ENCODE peak calls at places on chromosomes 12 and 14, in nine cellular contexts. One of them, this sample, is unnamed.

GRCh38 chr12:101040936-101041335 is 169.1 kb downstream of the SLC5A8 start:
- DNase-seq in lower lobe of right lung: no peak
- DNase-seq in right cardiac atrium: no peak
- DNase-seq in AG04450: no peak
- DNase-seq in brain microvascular endothelial cell: no peak
- DNase-seq in GM23248: peak; percentile 29
- DNase-seq in neuronal stem cell: no peak
- DNase-seq in A549: no peak
- DNase-seq in stomach: no peak
- DNase-seq in this sample: no peak

GRCh38 chr14:61102549-61103466 is 121.8 kb downstream of the SLC38A6 start:
- DNase-seq in lower lobe of right lung: no peak
- DNase-seq in right cardiac atrium: no peak
- DNase-seq in AG04450: no peak
- DNase-seq in brain microvascular endothelial cell: no peak
- DNase-seq in GM23248: peak; percentile 2
- DNase-seq in neuronal stem cell: no peak
- DNase-seq in A549: no peak
- DNase-seq in stomach: peak; percentile 54
- DNase-seq in this sample: no peak

GRCh38 chr12:52054231-52054837 is 3.1 kb downstream of the NR4A1 start:
- DNase-seq in lower lobe of right lung: no peak
- DNase-seq in right cardiac atrium: no peak
- DNase-seq in AG04450: no peak
- DNase-seq in brain microvascular endothelial cell: no peak
- DNase-seq in GM23248: no peak
- DNase-seq in neuronal stem cell: no peak
- DNase-seq in A549: no peak
- DNase-seq in stomach: peak; percentile 62
- DNase-seq in this sample: no peak

GRCh38 chr12:82314406-82314892 is 43.7 kb downstream of the CCDC59 start:
- DNase-seq in lower lobe of right lung: peak; percentile 62
- DNase-seq in right cardiac atrium: no peak
- DNase-seq in AG04450: no peak
- DNase-seq in brain microvascular endothelial cell: no peak
- DNase-seq in GM23248: no peak
- DNase-seq in neuronal stem cell: peak; percentile 35
- DNase-seq in A549: no peak
- DNase-seq in stomach: peak; percentile 68
- DNase-seq in this sample: peak; percentile 14

GRCh38 chr14:76405627-76406026 is 29.7 kb downstream of the ESRRB start:
- DNase-seq in lower lobe of right lung: no peak
- DNase-seq in right cardiac atrium: no peak
- DNase-seq in AG04450: no peak
- DNase-seq in brain microvascular endothelial cell: no peak
- DNase-seq in GM23248: no peak
- DNase-seq in neuronal stem cell: no peak
- DNase-seq in A549: no peak
- DNase-seq in stomach: no peak
- DNase-seq in this sample: no peak

GRCh38 chr14:76827696-76828301 is 1.6 kb downstream of the LRRC74A start:
- DNase-seq in lower lobe of right lung: no peak
- DNase-seq in right cardiac atrium: peak; percentile 81
- DNase-seq in AG04450: no peak
- DNase-seq in brain microvascular endothelial cell: no peak
- DNase-seq in GM23248: peak; percentile 45
- DNase-seq in neuronal stem cell: no peak
- DNase-seq in A549: no peak
- DNase-seq in stomach: no peak
- DNase-seq in this sample: no peak

GRCh38 chr12:10101042-10101579 is 2.3 kb upstream of the CLEC1A start:
- DNase-seq in lower lobe of right lung: no peak
- DNase-seq in right cardiac atrium: peak; percentile 63
- DNase-seq in AG04450: no peak
- DNase-seq in brain microvascular endothelial cell: no peak
- DNase-seq in GM23248: peak; percentile 88
- DNase-seq in neuronal stem cell: no peak
- DNase-seq in A549: no peak
- DNase-seq in stomach: no peak
- DNase-seq in this sample: no peak

GRCh38 chr14:100896369-100897060 is 7.0 kb downstream of the RTL1 start:
- DNase-seq in lower lobe of right lung: peak; percentile 35
- DNase-seq in right cardiac atrium: no peak
- DNase-seq in AG04450: no peak
- DNase-seq in brain microvascular endothelial cell: no peak
- DNase-seq in GM23248: no peak
- DNase-seq in neuronal stem cell: no peak
- DNase-seq in A549: no peak
- DNase-seq in stomach: no peak
- DNase-seq in this sample: no peak

GRCh38 chr14:68676511-68676943 is 116.3 kb downstream of the ZFP36L1 start:
- DNase-seq in lower lobe of right lung: no peak
- DNase-seq in right cardiac atrium: no peak
- DNase-seq in AG04450: no peak
- DNase-seq in brain microvascular endothelial cell: no peak
- DNase-seq in GM23248: no peak
- DNase-seq in neuronal stem cell: no peak
- DNase-seq in A549: no peak
- DNase-seq in stomach: peak; percentile 53
- DNase-seq in this sample: peak; percentile 94

GRCh38 chr12:92821142-92821541 is 108.0 kb downstream of the EEA1 start:
- DNase-seq in lower lobe of right lung: no peak
- DNase-seq in right cardiac atrium: no peak
- DNase-seq in AG04450: no peak
- DNase-seq in brain microvascular endothelial cell: no peak
- DNase-seq in GM23248: no peak
- DNase-seq in neuronal stem cell: no peak
- DNase-seq in A549: no peak
- DNase-seq in stomach: no peak
- DNase-seq in this sample: no peak

GRCh38 chr12:89211456-89211855 is 140.8 kb downstream of the DUSP6 start:
- DNase-seq in lower lobe of right lung: no peak
- DNase-seq in right cardiac atrium: no peak
- DNase-seq in AG04450: no peak
- DNase-seq in brain microvascular endothelial cell: no peak
- DNase-seq in GM23248: peak; percentile 63
- DNase-seq in neuronal stem cell: no peak
- DNase-seq in A549: no peak
- DNase-seq in stomach: no peak
- DNase-seq in this sample: no peak

GRCh38 chr12:94185801-94186200 is 37.4 kb downstream of the PLXNC1 start:
- DNase-seq in lower lobe of right lung: no peak
- DNase-seq in right cardiac atrium: no peak
- DNase-seq in AG04450: no peak
- DNase-seq in brain microvascular endothelial cell: no peak
- DNase-seq in GM23248: no peak
- DNase-seq in neuronal stem cell: no peak
- DNase-seq in A549: no peak
- DNase-seq in stomach: no peak
- DNase-seq in this sample: no peak
- H3K27ac ChIP-seq in lower lobe of right lung: no peak overlapping the region
- H3K27ac ChIP-seq in right cardiac atrium: no peak overlapping the region
- H3K27ac ChIP-seq in AG04450: no peak overlapping the region
- H3K27ac ChIP-seq in brain microvascular endothelial cell: no peak overlapping the region
- H3K27ac ChIP-seq in GM23248: no peak overlapping the region
- H3K27ac ChIP-seq in neuronal stem cell: no peak overlapping the region
- H3K27ac ChIP-seq in A549: no peak overlapping the region
- H3K27ac ChIP-seq in stomach: no peak overlapping the region
- H3K27ac ChIP-seq in this sample: no peak overlapping the region

GRCh38 chr12:108722992-108723766 is 8.1 kb downstream of the CORO1C start:
- DNase-seq in lower lobe of right lung: no peak
- DNase-seq in right cardiac atrium: no peak
- DNase-seq in AG04450: peak; percentile 61
- DNase-seq in brain microvascular endothelial cell: peak; percentile 63
- DNase-seq in GM23248: peak; percentile 92
- DNase-seq in neuronal stem cell: no peak
- DNase-seq in A549: peak; percentile 46
- DNase-seq in stomach: no peak
- DNase-seq in this sample: no peak

GRCh38 chr12:108724054-108724889 is 7.0 kb downstream of the CORO1C start:
- DNase-seq in lower lobe of right lung: no peak
- DNase-seq in right cardiac atrium: no peak
- DNase-seq in AG04450: no peak
- DNase-seq in brain microvascular endothelial cell: peak; percentile 76
- DNase-seq in GM23248: peak; percentile 68
- DNase-seq in neuronal stem cell: no peak
- DNase-seq in A549: no peak
- DNase-seq in stomach: no peak
- DNase-seq in this sample: no peak

GRCh38 chr12:108720757-108721514 is 10.4 kb downstream of the CORO1C start:
- DNase-seq in lower lobe of right lung: no peak
- DNase-seq in right cardiac atrium: no peak
- DNase-seq in AG04450: no peak
- DNase-seq in brain microvascular endothelial cell: peak; percentile 57
- DNase-seq in GM23248: peak; percentile 90
- DNase-seq in neuronal stem cell: no peak
- DNase-seq in A549: no peak
- DNase-seq in stomach: no peak
- DNase-seq in this sample: no peak

GRCh38 chr12:108722463-108722862 is 8.9 kb downstream of the CORO1C start:
- DNase-seq in lower lobe of right lung: no peak
- DNase-seq in right cardiac atrium: no peak
- DNase-seq in AG04450: no peak
- DNase-seq in brain microvascular endothelial cell: no peak
- DNase-seq in GM23248: peak; percentile 46
- DNase-seq in neuronal stem cell: no peak
- DNase-seq in A549: no peak
- DNase-seq in stomach: no peak
- DNase-seq in this sample: no peak

DNA sequence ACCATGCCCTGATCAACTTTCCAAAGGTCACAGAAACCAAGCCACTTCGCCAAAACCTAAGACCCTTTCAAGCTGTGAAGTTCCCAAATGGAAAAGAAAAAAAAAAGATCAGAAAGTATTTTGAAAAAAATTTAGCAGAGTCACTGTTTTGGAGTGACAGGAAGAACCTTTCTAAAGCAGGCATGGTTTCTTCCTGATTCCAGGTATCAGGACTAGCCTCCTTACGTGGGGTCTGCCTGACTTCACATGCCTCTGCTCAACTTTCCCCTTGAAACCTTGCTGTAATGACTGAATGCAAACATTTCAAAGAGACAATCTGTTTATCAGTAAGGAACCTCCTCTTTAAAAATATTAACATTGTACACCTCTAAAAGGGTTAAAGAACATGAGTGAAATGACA is 9.5 kb downstream of the CORO1C start:
- DNase-seq in lower lobe of right lung: no peak
- DNase-seq in right cardiac atrium: no peak
- DNase-seq in AG04450: no peak
- DNase-seq in brain microvascular endothelial cell: no peak
- DNase-seq in GM23248: no peak
- DNase-seq in neuronal stem cell: no peak
- DNase-seq in A549: no peak
- DNase-seq in stomach: no peak
- DNase-seq in this sample: no peak
- H3K27ac ChIP-seq in lower lobe of right lung: peak overlapping the region; percentile 72
- H3K27ac ChIP-seq in right cardiac atrium: peak overlapping the region; percentile 49
- H3K27ac ChIP-seq in AG04450: peak overlapping the region; percentile 75
- H3K27ac ChIP-seq in brain microvascular endothelial cell: peak overlapping the region; percentile 89
- H3K27ac ChIP-seq in GM23248: peak overlapping the region; percentile 90
- H3K27ac ChIP-seq in neuronal stem cell: no peak overlapping the region
- H3K27ac ChIP-seq in A549: peak overlapping the region; percentile 88
- H3K27ac ChIP-seq in stomach: peak overlapping the region; percentile 97
- H3K27ac ChIP-seq in this sample: peak overlapping the region; percentile 91

GRCh38 chr14:105395538-105395854 is 2.8 kb upstream of the TEX22 start:
- DNase-seq in lower lobe of right lung: no peak
- DNase-seq in right cardiac atrium: no peak
- DNase-seq in AG04450: no peak
- DNase-seq in brain microvascular endothelial cell: no peak
- DNase-seq in GM23248: no peak
- DNase-seq in neuronal stem cell: no peak
- DNase-seq in A549: no peak
- DNase-seq in stomach: no peak
- DNase-seq in this sample: no peak
- H3K27ac ChIP-seq in lower lobe of right lung: no peak overlapping the region
- H3K27ac ChIP-seq in right cardiac atrium: no peak overlapping the region
- H3K27ac ChIP-seq in AG04450: no peak overlapping the region
- H3K27ac ChIP-seq in brain microvascular endothelial cell: no peak overlapping the region
- H3K27ac ChIP-seq in GM23248: no peak overlapping the region
- H3K27ac ChIP-seq in neuronal stem cell: no peak overlapping the region
- H3K27ac ChIP-seq in A549: no peak overlapping the region
- H3K27ac ChIP-seq in stomach: no peak overlapping the region
- H3K27ac ChIP-seq in this sample: no peak overlapping the region

DNA sequence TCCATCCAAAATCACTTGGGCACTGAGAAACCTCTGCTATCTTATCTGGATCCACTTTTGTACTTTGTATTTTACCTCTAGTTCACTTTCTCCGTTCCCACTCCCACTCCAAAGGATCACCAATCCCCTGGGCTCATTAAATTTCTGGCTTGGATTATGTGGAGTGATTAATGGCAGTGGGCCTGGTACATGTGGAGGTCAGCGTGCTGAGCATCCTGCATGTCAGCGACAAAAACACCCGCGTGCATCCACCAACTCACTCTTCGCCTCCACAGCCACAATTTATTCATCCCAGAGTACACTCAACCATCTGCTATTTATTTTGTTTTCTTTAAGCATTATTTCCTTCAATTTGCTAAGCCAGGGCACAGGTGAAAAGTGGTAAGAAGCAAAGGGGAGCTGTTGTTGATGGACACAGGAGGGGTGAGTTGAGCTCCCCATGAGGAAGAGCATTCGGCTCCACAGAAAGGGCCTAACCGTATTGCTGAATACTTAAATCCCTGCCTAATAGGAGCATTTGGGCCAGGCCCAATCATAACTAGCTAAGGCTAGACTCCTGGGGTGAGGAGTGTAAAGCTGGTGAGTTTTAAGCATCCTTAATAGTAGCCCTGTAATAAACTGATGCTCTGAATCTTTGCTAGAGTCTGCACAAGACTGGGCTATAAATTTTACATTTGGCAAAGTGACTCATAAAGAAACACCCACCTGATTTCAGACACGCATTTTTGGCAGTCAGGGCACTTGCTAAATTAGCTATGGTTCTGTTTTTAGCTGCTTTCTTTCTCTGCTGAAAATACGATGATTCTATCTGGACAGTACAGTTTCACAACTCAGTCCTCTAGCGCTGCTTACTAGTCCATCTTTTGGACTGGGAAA is 137.8 kb downstream of the SLC25A21 start:
- DNase-seq in lower lobe of right lung: no peak
- DNase-seq in right cardiac atrium: no peak
- DNase-seq in AG04450: peak; percentile 3
- DNase-seq in brain microvascular endothelial cell: no peak
- DNase-seq in GM23248: peak; percentile 84
- DNase-seq in neuronal stem cell: no peak
- DNase-seq in A549: no peak
- DNase-seq in stomach: no peak
- DNase-seq in this sample: no peak
- H3K27ac ChIP-seq in lower lobe of right lung: no peak overlapping the region
- H3K27ac ChIP-seq in right cardiac atrium: no peak overlapping the region
- H3K27ac ChIP-seq in AG04450: no peak overlapping the region
- H3K27ac ChIP-seq in brain microvascular endothelial cell: no peak overlapping the region
- H3K27ac ChIP-seq in GM23248: no peak overlapping the region
- H3K27ac ChIP-seq in neuronal stem cell: no peak overlapping the region
- H3K27ac ChIP-seq in A549: no peak overlapping the region
- H3K27ac ChIP-seq in stomach: no peak overlapping the region
- H3K27ac ChIP-seq in this sample: no peak overlapping the region

GRCh38 chr12:105705235-105705634 is 374.7 kb downstream of the C12orf75 start:
- DNase-seq in lower lobe of right lung: no peak
- DNase-seq in right cardiac atrium: no peak
- DNase-seq in AG04450: no peak
- DNase-seq in brain microvascular endothelial cell: no peak
- DNase-seq in GM23248: no peak
- DNase-seq in neuronal stem cell: no peak
- DNase-seq in A549: no peak
- DNase-seq in stomach: no peak
- DNase-seq in this sample: no peak
- H3K27ac ChIP-seq in lower lobe of right lung: no peak overlapping the region
- H3K27ac ChIP-seq in right cardiac atrium: peak overlapping the region; percentile 39
- H3K27ac ChIP-seq in AG04450: no peak overlapping the region
- H3K27ac ChIP-seq in brain microvascular endothelial cell: no peak overlapping the region
- H3K27ac ChIP-seq in GM23248: no peak overlapping the region
- H3K27ac ChIP-seq in neuronal stem cell: no peak overlapping the region
- H3K27ac ChIP-seq in A549: no peak overlapping the region
- H3K27ac ChIP-seq in stomach: no peak overlapping the region
- H3K27ac ChIP-seq in this sample: no peak overlapping the region